ENCODE peak calls at places on chromosomes 3 and 15, in six cellular contexts. One of them, this sample, is unnamed.

GRCh38 chr3:107855710-107856109 is 235.1 kb downstream of the CD47 start:
- DNase-seq in T-helper 1 cell: no peak
- DNase-seq in fibroblast of mammary gland: peak
- DNase-seq in neuronal stem cell: no peak
- DNase-seq in Calu3: no peak
- DNase-seq in AG09319: no peak
- DNase-seq in this sample: peak

GRCh38 chr3:55870576-55870975 is 383.5 kb upstream of the WNT5A start:
- DNase-seq in fibroblast of mammary gland: no peak
- DNase-seq in T-helper 1 cell: no peak
- DNase-seq in Calu3: no peak
- DNase-seq in AG09319: no peak
- DNase-seq in neuronal stem cell: no peak
- DNase-seq in this sample: no peak

GRCh38 chr15:78044407-78045155 is 32.9 kb downstream of the TBC1D2B start:
- DNase-seq in Calu3: no peak
- DNase-seq in neuronal stem cell: no peak
- DNase-seq in AG09319: no peak
- DNase-seq in fibroblast of mammary gland: no peak
- DNase-seq in T-helper 1 cell: no peak
- DNase-seq in this sample: no peak

GRCh38 chr3:37924453-37924852 is 62.8 kb downstream of the CTDSPL start:
- DNase-seq in fibroblast of mammary gland: no peak
- DNase-seq in AG09319: no peak
- DNase-seq in T-helper 1 cell: no peak
- DNase-seq in Calu3: no peak
- DNase-seq in neuronal stem cell: no peak
- DNase-seq in this sample: no peak

GRCh38 chr3:171168086-171168485 is 141.6 kb upstream of the SLC2A2 start:
- DNase-seq in neuronal stem cell: no peak
- DNase-seq in fibroblast of mammary gland: peak
- DNase-seq in Calu3: peak
- DNase-seq in AG09319: no peak
- DNase-seq in T-helper 1 cell: no peak
- DNase-seq in this sample: peak

GRCh38 chr15:23629234-23629805 is 18.3 kb downstream of the MAGEL2 start:
- DNase-seq in Calu3: no peak
- DNase-seq in fibroblast of mammary gland: peak
- DNase-seq in AG09319: no peak
- DNase-seq in T-helper 1 cell: no peak
- DNase-seq in neuronal stem cell: no peak
- DNase-seq in this sample: no peak

GRCh38 chr3:58419782-58420512 is 13.7 kb downstream of the PDHB start:
- DNase-seq in AG09319: no peak
- DNase-seq in Calu3: no peak
- DNase-seq in fibroblast of mammary gland: peak
- DNase-seq in neuronal stem cell: no peak
- DNase-seq in T-helper 1 cell: no peak
- DNase-seq in this sample: no peak

GRCh38 chr15:70014311-70014707 is 83.4 kb downstream of the TLE3 start:
- DNase-seq in neuronal stem cell: no peak
- DNase-seq in T-helper 1 cell: no peak
- DNase-seq in Calu3: no peak
- DNase-seq in fibroblast of mammary gland: no peak
- DNase-seq in AG09319: no peak
- DNase-seq in this sample: no peak

GRCh38 chr15:32657198-32657886 is 15.8 kb downstream of the SCG5 start:
- DNase-seq in neuronal stem cell: no peak
- DNase-seq in AG09319: no peak
- DNase-seq in Calu3: no peak
- DNase-seq in fibroblast of mammary gland: peak
- DNase-seq in T-helper 1 cell: no peak
- DNase-seq in this sample: no peak

GRCh38 chr15:35319354-35319753 is 226.6 kb downstream of the DPH6 start:
- DNase-seq in Calu3: no peak
- DNase-seq in AG09319: no peak
- DNase-seq in fibroblast of mammary gland: no peak
- DNase-seq in T-helper 1 cell: no peak
- DNase-seq in neuronal stem cell: no peak
- DNase-seq in this sample: no peak

GRCh38 chr3:55487376-55488241 is 503 bp upstream of the WNT5A start:
- DNase-seq in Calu3: peak
- DNase-seq in fibroblast of mammary gland: peak
- DNase-seq in T-helper 1 cell: no peak
- DNase-seq in neuronal stem cell: peak
- DNase-seq in AG09319: no peak
- DNase-seq in this sample: peak

GRCh38 chr3:10998542-10998941 is 6.0 kb downstream of the SLC6A1 start:
- DNase-seq in T-helper 1 cell: no peak
- DNase-seq in AG09319: no peak
- DNase-seq in Calu3: no peak
- DNase-seq in neuronal stem cell: no peak
- DNase-seq in fibroblast of mammary gland: no peak
- DNase-seq in this sample: no peak

GRCh38 chr3:129228891-129229585 is 20.4 kb upstream of the COPG1 start:
- DNase-seq in neuronal stem cell: no peak
- DNase-seq in Calu3: no peak
- DNase-seq in fibroblast of mammary gland: peak
- DNase-seq in AG09319: no peak
- DNase-seq in T-helper 1 cell: no peak
- DNase-seq in this sample: peak

GRCh38 chr3:10788451-10788850 is 27.6 kb upstream of the SLC6A11 start:
- DNase-seq in Calu3: no peak
- DNase-seq in fibroblast of mammary gland: no peak
- DNase-seq in AG09319: no peak
- DNase-seq in T-helper 1 cell: no peak
- DNase-seq in neuronal stem cell: no peak
- DNase-seq in this sample: no peak

GRCh38 chr3:127749787-127750225 is 72.5 kb downstream of the MGLL start:
- DNase-seq in Calu3: no peak
- DNase-seq in neuronal stem cell: no peak
- DNase-seq in T-helper 1 cell: no peak
- DNase-seq in AG09319: no peak
- DNase-seq in fibroblast of mammary gland: no peak
- DNase-seq in this sample: no peak

GRCh38 chr15:80904941-80905532 is 84.6 kb downstream of the MESD start:
- DNase-seq in neuronal stem cell: no peak
- DNase-seq in fibroblast of mammary gland: peak
- DNase-seq in T-helper 1 cell: no peak
- DNase-seq in AG09319: no peak
- DNase-seq in Calu3: no peak
- DNase-seq in this sample: no peak

GRCh38 chr15:82882250-82882928 is 70.1 kb downstream of the HOMER2 start:
- DNase-seq in Calu3: no peak
- DNase-seq in T-helper 1 cell: no peak
- DNase-seq in fibroblast of mammary gland: no peak
- DNase-seq in neuronal stem cell: no peak
- DNase-seq in AG09319: no peak
- DNase-seq in this sample: no peak

GRCh38 chr3:43710607-43711006 is 19.9 kb downstream of the ABHD5 start:
- DNase-seq in T-helper 1 cell: no peak
- DNase-seq in neuronal stem cell: no peak
- DNase-seq in fibroblast of mammary gland: no peak
- DNase-seq in AG09319: no peak
- DNase-seq in Calu3: no peak
- DNase-seq in this sample: no peak

GRCh38 chr3:142916611-142917010 is 27.7 kb upstream of the PCOLCE2 start:
- DNase-seq in neuronal stem cell: no peak
- DNase-seq in fibroblast of mammary gland: peak
- DNase-seq in Calu3: no peak
- DNase-seq in AG09319: no peak
- DNase-seq in T-helper 1 cell: no peak
- DNase-seq in this sample: no peak

GRCh38 chr15:63231717-63232116 is 42.3 kb downstream of the RAB8B start:
- DNase-seq in neuronal stem cell: no peak
- DNase-seq in fibroblast of mammary gland: peak
- DNase-seq in AG09319: no peak
- DNase-seq in Calu3: no peak
- DNase-seq in T-helper 1 cell: no peak
- DNase-seq in this sample: no peak

GRCh38 chr3:152054315-152054714 is 180.9 kb downstream of the SUCNR1 start:
- DNase-seq in T-helper 1 cell: no peak
- DNase-seq in Calu3: no peak
- DNase-seq in fibroblast of mammary gland: no peak
- DNase-seq in neuronal stem cell: no peak
- DNase-seq in AG09319: no peak
- DNase-seq in this sample: no peak

GRCh38 chr3:141305436-141305835 is 62.9 kb upstream of the ZBTB38 start:
- DNase-seq in fibroblast of mammary gland: peak
- DNase-seq in neuronal stem cell: no peak
- DNase-seq in AG09319: peak
- DNase-seq in T-helper 1 cell: no peak
- DNase-seq in Calu3: peak
- DNase-seq in this sample: peak

GRCh38 chr3:14161282-14161681 is 17.1 kb downstream of the XPC start:
- DNase-seq in fibroblast of mammary gland: no peak
- DNase-seq in AG09319: no peak
- DNase-seq in neuronal stem cell: no peak
- DNase-seq in Calu3: no peak
- DNase-seq in T-helper 1 cell: no peak
- DNase-seq in this sample: no peak

GRCh38 chr15:85771276-85771675 is 23.4 kb downstream of the KLHL25 start:
- DNase-seq in T-helper 1 cell: no peak
- DNase-seq in AG09319: no peak
- DNase-seq in neuronal stem cell: no peak
- DNase-seq in fibroblast of mammary gland: no peak
- DNase-seq in Calu3: no peak
- DNase-seq in this sample: no peak

GRCh38 chr3:113271594-113272368 is 60.4 kb downstream of the BOC start:
- DNase-seq in fibroblast of mammary gland: no peak
- DNase-seq in AG09319: no peak
- DNase-seq in neuronal stem cell: no peak
- DNase-seq in Calu3: no peak
- DNase-seq in T-helper 1 cell: no peak
- DNase-seq in this sample: no peak

GRCh38 chr3:129936757-129937156 is 37.8 kb upstream of the TRH start:
- DNase-seq in T-helper 1 cell: peak
- DNase-seq in Calu3: peak
- DNase-seq in fibroblast of mammary gland: peak
- DNase-seq in neuronal stem cell: peak
- DNase-seq in AG09319: peak
- DNase-seq in this sample: no peak

GRCh38 chr15:33021806-33022389 is 172.6 kb downstream of the FMN1 start:
- DNase-seq in Calu3: peak
- DNase-seq in AG09319: no peak
- DNase-seq in T-helper 1 cell: no peak
- DNase-seq in fibroblast of mammary gland: peak
- DNase-seq in neuronal stem cell: peak
- DNase-seq in this sample: no peak

GRCh38 chr3:98784666-98785600 is 21.8 kb downstream of the ST3GAL6 start:
- DNase-seq in fibroblast of mammary gland: peak
- DNase-seq in AG09319: peak
- DNase-seq in T-helper 1 cell: no peak
- DNase-seq in neuronal stem cell: no peak
- DNase-seq in Calu3: no peak
- DNase-seq in this sample: no peak

GRCh38 chr15:39279331-39279730 is 301.5 kb upstream of the THBS1 start:
- DNase-seq in neuronal stem cell: no peak
- DNase-seq in AG09319: peak
- DNase-seq in T-helper 1 cell: no peak
- DNase-seq in Calu3: no peak
- DNase-seq in fibroblast of mammary gland: no peak
- DNase-seq in this sample: no peak

GRCh38 chr3:18440053-18440768 is 15.1 kb upstream of the SATB1 start:
- DNase-seq in AG09319: no peak
- DNase-seq in T-helper 1 cell: no peak
- DNase-seq in Calu3: no peak
- DNase-seq in fibroblast of mammary gland: no peak
- DNase-seq in neuronal stem cell: no peak
- DNase-seq in this sample: no peak

GRCh38 chr3:52790337-52790736 is 4.3 kb upstream of the ITIH3 start:
- DNase-seq in fibroblast of mammary gland: no peak
- DNase-seq in neuronal stem cell: no peak
- DNase-seq in T-helper 1 cell: no peak
- DNase-seq in AG09319: no peak
- DNase-seq in Calu3: no peak
- DNase-seq in this sample: no peak

GRCh38 chr15:58175955-58176354 is 37.8 kb downstream of the AQP9 start:
- DNase-seq in Calu3: no peak
- DNase-seq in T-helper 1 cell: no peak
- DNase-seq in neuronal stem cell: no peak
- DNase-seq in fibroblast of mammary gland: no peak
- DNase-seq in AG09319: no peak
- DNase-seq in this sample: no peak

GRCh38 chr3:132237652-132238032 is 79.6 kb upstream of the ACP3 start:
- DNase-seq in fibroblast of mammary gland: no peak
- DNase-seq in Calu3: no peak
- DNase-seq in T-helper 1 cell: no peak
- DNase-seq in neuronal stem cell: no peak
- DNase-seq in AG09319: no peak
- DNase-seq in this sample: no peak